ENCODE peak calls at places on chromosomes 16 and 17, in seven cellular contexts. D, J, C, P, B, A and G are unnamed samples.

GRCh38 chr17:80886641-80887573 is 104.7 kb upstream of the CHMP6 start:
- DNase-seq in D (no peak), J (no peak), C (no peak), P (no peak), B (no peak), A (no peak), G (peak; percentile 31)

GRCh38 chr17:79874329-79874981 is 35.2 kb upstream of the CBX4 start:
- DNase-seq in D (no peak), J (no peak), C (peak; percentile 34), P (peak; percentile 53), B (no peak), A (no peak), G (no peak)

GRCh38 chr16:15576960-15577958 is 65.7 kb downstream of the MARF1 start:
- DNase-seq in D (no peak), J (peak; percentile 46), C (no peak), P (no peak), B (no peak), A (no peak), G (no peak)

GRCh38 chr17:18962494-18962815 is 10.5 kb downstream of the SLC5A10 start:
- DNase-seq in D (no peak), J (no peak), C (no peak), P (no peak), B (no peak), A (no peak), G (no peak)

GRCh38 chr17:71530227-71530626 is 590.6 kb upstream of the SOX9 start:
- DNase-seq in D (no peak), J (no peak), C (no peak), P (no peak), B (no peak), A (no peak), G (no peak)

GRCh38 chr16:50616883-50617629 is 64.1 kb downstream of the SNX20 start:
- DNase-seq in D (no peak), J (no peak), C (no peak), P (no peak), B (no peak), A (no peak), G (no peak)

GRCh38 chr17:50218771-50219315 is 17.4 kb upstream of the COL1A1 start:
- DNase-seq in D (no peak), J (no peak), C (peak; percentile 94), P (no peak), B (no peak), A (no peak), G (no peak)

GRCh38 chr16:85983606-85984005 is 84.6 kb downstream of the IRF8 start:
- DNase-seq in D (no peak), J (no peak), C (no peak), P (no peak), B (no peak), A (no peak), G (no peak)

GRCh38 chr17:60390223-60390622 is 1.7 kb downstream of the USP32 start:
- DNase-seq in D (no peak), J (no peak), C (peak; percentile 77), P (no peak), B (no peak), A (no peak), G (no peak)

GRCh38 chr16:89103781-89104180 is 10.1 kb downstream of the ACSF3 start:
- DNase-seq in D (no peak), J (no peak), C (no peak), P (no peak), B (no peak), A (no peak), G (no peak)

GRCh38 chr16:30658731-30659506 is 688 bp downstream of the FBRS start:
- DNase-seq in D (no peak), J (peak; percentile 80), C (no peak), P (no peak), B (no peak), A (peak; percentile 90), G (peak; percentile 94)

GRCh38 chr17:34121311-34121710 is 133.8 kb upstream of the CCL2 start:
- DNase-seq in D (no peak), J (no peak), C (no peak), P (no peak), B (no peak), A (no peak), G (no peak)

GRCh38 chr17:61474235-61474927 is 22.2 kb downstream of the TBX4 start:
- DNase-seq in D (no peak), J (no peak), C (no peak), P (no peak), B (no peak), A (no peak), G (no peak)

GRCh38 chr17:45298546-45299285 is 18.1 kb downstream of the MAP3K14 start:
- DNase-seq in D (no peak), J (no peak), C (no peak), P (no peak), B (no peak), A (no peak), G (no peak)

GRCh38 chr17:39669897-39670735 is 1.9 kb downstream of the PNMT start:
- DNase-seq in D (no peak), J (no peak), C (no peak), P (no peak), B (no peak), A (no peak), G (no peak)

GRCh38 chr16:77856455-77857138 is 68.2 kb downstream of the VAT1L start:
- DNase-seq in D (no peak), J (no peak), C (no peak), P (no peak), B (no peak), A (no peak), G (no peak)

GRCh38 chr17:45228985-45229517 is 7.4 kb downstream of the FMNL1 start:
- DNase-seq in D (peak; percentile 16), J (no peak), C (peak; percentile 92), P (peak; percentile 83), B (peak; percentile 79), A (no peak), G (no peak)

GRCh38 chr16:81946206-81946605 is 65.1 kb downstream of the SDR42E1 start:
- DNase-seq in D (no peak), J (no peak), C (no peak), P (no peak), B (no peak), A (no peak), G (no peak)

GRCh38 chr17:27927781-27928180 is 34.6 kb upstream of the LYRM9 start:
- DNase-seq in D (no peak), J (no peak), C (no peak), P (no peak), B (no peak), A (no peak), G (no peak)

GRCh38 chr17:77510133-77510796 is 369.5 kb downstream of the SEC14L1 start:
- DNase-seq in D (no peak), J (no peak), C (no peak), P (no peak), B (no peak), A (no peak), G (no peak)

GRCh38 chr17:56291226-56291805 is 138.0 kb downstream of the ANKFN1 start:
- DNase-seq in D (no peak), J (no peak), C (peak; percentile 69), P (no peak), B (no peak), A (no peak), G (no peak)

GRCh38 chr17:78956254-78956653 is 23.5 kb downstream of the LGALS3BP start:
- DNase-seq in D (no peak), J (no peak), C (no peak), P (no peak), B (no peak), A (no peak), G (no peak)

GRCh38 chr17:17141860-17142552 is 64.1 kb downstream of the PLD6 start:
- DNase-seq in D (peak; percentile 31), J (no peak), C (no peak), P (peak; percentile 42), B (peak; percentile 36), A (peak; percentile 17), G (no peak)

GRCh38 chr17:45784293-45784582 is at the start of gene CRHR1:
- DNase-seq in D (no peak), J (no peak), C (no peak), P (no peak), B (no peak), A (no peak), G (no peak)

GRCh38 chr16:49986351-49987124 is 38.5 kb upstream of the CNEP1R1 start:
- DNase-seq in D (no peak), J (no peak), C (no peak), P (no peak), B (no peak), A (peak; percentile 30), G (no peak)

GRCh38 chr16:79770244-79771064 is 169.9 kb upstream of the MAF start:
- DNase-seq in D (peak; percentile 46), J (peak; percentile 68), C (no peak), P (peak; percentile 76), B (peak; percentile 69), A (no peak), G (peak; percentile 54)

GRCh38 chr17:62090868-62091267 is 25.8 kb upstream of the MED13 start:
- DNase-seq in D (no peak), J (no peak), C (no peak), P (no peak), B (no peak), A (no peak), G (no peak)

GRCh38 chr17:12756786-12757185 is 32.5 kb upstream of the ARHGAP44 start:
- DNase-seq in D (no peak), J (no peak), C (peak; percentile 65), P (no peak), B (no peak), A (no peak), G (no peak)

GRCh38 chr17:47363171-47363570 is 39.4 kb downstream of the EFCAB13 start:
- DNase-seq in D (no peak), J (no peak), C (no peak), P (no peak), B (no peak), A (no peak), G (no peak)

GRCh38 chr17:75352079-75352569 is 53.4 kb downstream of the GRB2 start:
- DNase-seq in D (no peak), J (no peak), C (no peak), P (no peak), B (no peak), A (no peak), G (peak; percentile 77)

GRCh38 chr17:7538891-7539290 is 10.0 kb upstream of the TNFSF12 start:
- DNase-seq in D (no peak), J (no peak), C (no peak), P (no peak), B (no peak), A (no peak), G (no peak)

GRCh38 chr16:3026003-3026378 is 2.2 kb downstream of the THOC6 start:
- DNase-seq in D (no peak), J (no peak), C (no peak), P (no peak), B (no peak), A (no peak), G (no peak)

GRCh38 chr17:80316927-80317705 is 56.5 kb downstream of the RNF213 start:
- DNase-seq in D (peak; percentile 8), J (no peak), C (no peak), P (no peak), B (no peak), A (no peak), G (no peak)

GRCh38 chr16:53840472-53840871 is 136.5 kb downstream of the FTO start:
- DNase-seq in D (no peak), J (no peak), C (no peak), P (no peak), B (no peak), A (no peak), G (no peak)

GRCh38 chr17:1298616-1299015 is 19.2 kb downstream of the TRARG1 start:
- DNase-seq in D (no peak), J (no peak), C (no peak), P (peak; percentile 59), B (no peak), A (no peak), G (no peak)

GRCh38 chr17:27408891-27409290 is 47.4 kb upstream of the KSR1 start:
- DNase-seq in D (no peak), J (no peak), C (peak; percentile 19), P (no peak), B (no peak), A (no peak), G (no peak)

GRCh38 chr16:53091508-53092211 is 36.9 kb downstream of the CHD9 start:
- DNase-seq in D (peak; percentile 64), J (peak; percentile 20), C (peak; percentile 79), P (no peak), B (no peak), A (no peak), G (peak; percentile 85)

GRCh38 chr17:65668211-65668610 is 106.8 kb upstream of the AXIN2 start:
- DNase-seq in D (no peak), J (no peak), C (no peak), P (no peak), B (no peak), A (no peak), G (no peak)